ENCODE peak calls at places on chromosomes 12 and 14, in four cellular contexts. O is BJ, F is astrocyte of the cerebellum, H is lung. U is an unnamed sample.

GRCh38 chr14:76752744-76753143 is 8.5 kb upstream of the VASH1 start:
- DNase-seq in O (no peak), F (no peak), H (no peak), U (no peak)

GRCh38 chr12:124609041-124609984 is 41.9 kb upstream of the NCOR2 start:
- DNase-seq in O (no peak), F (no peak), H (peak; percentile 93), U (no peak)

GRCh38 chr14:75711796-75712211 is 50.8 kb downstream of the TTLL5 start:
- DNase-seq in O (peak; percentile 42), F (peak; percentile 87), H (peak; percentile 72), U (peak; percentile 34)

GRCh38 chr12:112839386-112839972 is 47.9 kb downstream of the RPH3A start:
- DNase-seq in O (no peak), F (peak; percentile 76), H (no peak), U (no peak)

GRCh38 chr12:113403435-113404415 is at the start of gene SDS:
- DNase-seq in O (no peak), F (peak; percentile 35), H (peak; percentile 43), U (peak; percentile 16)

GRCh38 chr12:104517880-104518279 is 61.1 kb downstream of the CHST11 start:
- DNase-seq in O (no peak), F (no peak), H (no peak), U (no peak)

GRCh38 chr14:103628221-103628683 is 759 bp upstream of the KLC1 start:
- DNase-seq in O (no peak), F (peak; percentile 32), H (peak; percentile 75), U (peak; percentile 32)

GRCh38 chr14:82855912-82856381 is 1322.3 kb upstream of the SEL1L start:
- DNase-seq in O (no peak), F (peak; percentile 89), H (no peak), U (no peak)

GRCh38 chr12:113961921-113962710 is 4.0 kb downstream of the RBM19 start:
- DNase-seq in O (no peak), F (no peak), H (no peak), U (no peak)

GRCh38 chr14:35347323-35348043 is 55.3 kb downstream of the PSMA6 start:
- DNase-seq in O (no peak), F (no peak), H (no peak), U (no peak)

GRCh38 chr12:607541-608001 is 55.7 kb downstream of the NINJ2 start:
- DNase-seq in O (no peak), F (no peak), H (peak; percentile 69), U (no peak)

GRCh38 chr12:93186621-93187020 is 191.1 kb upstream of the NUDT4 start:
- DNase-seq in O (no peak), F (no peak), H (no peak), U (no peak)

GRCh38 chr12:4107436-4107878 is 166.1 kb upstream of the CCND2 start:
- DNase-seq in O (no peak), F (no peak), H (peak; percentile 38), U (peak; percentile 8)

GRCh38 chr12:62660763-62661162 is 194.1 kb downstream of the MON2 start:
- DNase-seq in O (peak; percentile 67), F (peak; percentile 33), H (no peak), U (no peak)

GRCh38 chr12:6547987-6548386 is 7.9 kb downstream of the IFFO1 start:
- DNase-seq in O (no peak), F (no peak), H (no peak), U (peak; percentile 63)

GRCh38 chr12:3020399-3020798 is 56.8 kb upstream of the TSPAN9 start:
- DNase-seq in O (no peak), F (no peak), H (no peak), U (no peak)

GRCh38 chr12:53063708-53064612 is 14.1 kb downstream of the TNS2 start:
- DNase-seq in O (no peak), F (no peak), H (peak; percentile 29), U (no peak)

GRCh38 chr12:120724720-120725119 is 906 bp upstream of the ACADS start:
- DNase-seq in O (no peak), F (no peak), H (no peak), U (no peak)

GRCh38 chr14:44453433-44454171 is 53.5 kb downstream of the FSCB start:
- DNase-seq in O (no peak), F (no peak), H (no peak), U (no peak)

GRCh38 chr12:89064780-89065179 is 287.5 kb downstream of the DUSP6 start:
- DNase-seq in O (peak; percentile 44), F (no peak), H (no peak), U (no peak)

GRCh38 chr14:44151120-44151519 is 356.0 kb downstream of the FSCB start:
- DNase-seq in O (no peak), F (no peak), H (no peak), U (no peak)

GRCh38 chr12:54934419-54934818 is 50.1 kb downstream of the TESPA1 start:
- DNase-seq in O (no peak), F (no peak), H (no peak), U (no peak)

GRCh38 chr14:54310151-54310851 is 86.5 kb upstream of the CDKN3 start:
- DNase-seq in O (no peak), F (no peak), H (no peak), U (no peak)

GRCh38 chr14:70032447-70032846 is 153.2 kb downstream of the SMOC1 start:
- DNase-seq in O (no peak), F (no peak), H (no peak), U (no peak)

GRCh38 chr12:62291888-62292760 is 31.9 kb downstream of the USP15 start:
- DNase-seq in O (no peak), F (no peak), H (no peak), U (no peak)

GRCh38 chr12:91893476-91893875 is 252.2 kb downstream of the BTG1 start:
- DNase-seq in O (no peak), F (no peak), H (no peak), U (no peak)

GRCh38 chr14:68217891-68218290 is 398.3 kb downstream of the RAD51B start:
- DNase-seq in O (no peak), F (no peak), H (no peak), U (no peak)

GRCh38 chr14:68222154-68222553 is 402.6 kb downstream of the RAD51B start:
- DNase-seq in O (no peak), F (no peak), H (no peak), U (no peak)

GRCh38 chr14:68216957-68217356 is 397.4 kb downstream of the RAD51B start:
- DNase-seq in O (no peak), F (no peak), H (no peak), U (no peak)

GRCh38 chr14:68222726-68223125 is 403.1 kb downstream of the RAD51B start:
- DNase-seq in O (no peak), F (no peak), H (no peak), U (no peak)

GRCh38 chr14:68219407-68219806 is 399.8 kb downstream of the RAD51B start:
- DNase-seq in O (no peak), F (no peak), H (no peak), U (no peak)
- TF ChIP-seq CTCF in O (no peak), F (no peak), H (no peak), U (no peak)

GRCh38 chr12:71092290-71092689 is 65.5 kb downstream of the TSPAN8 start:
- DNase-seq in O (no peak), F (no peak), H (no peak), U (no peak)
- H3K4me3 ChIP-seq in O (no peak overlapping the region), F (no peak overlapping the region), H (no peak overlapping the region), U (no peak overlapping the region)

GRCh38 chr12:108375986-108376663 is 37.0 kb upstream of the CMKLR1 start:
- DNase-seq in O (no peak), F (no peak), H (no peak), U (no peak)

GRCh38 chr12:108369736-108370396 is 30.8 kb upstream of the CMKLR1 start:
- DNase-seq in O (no peak), F (no peak), H (no peak), U (no peak)

GRCh38 chr12:108371801-108372344 is 32.8 kb upstream of the CMKLR1 start:
- DNase-seq in O (no peak), F (peak; percentile 22), H (peak; percentile 33), U (no peak)

GRCh38 chr12:108374596-108375320 is 35.6 kb upstream of the CMKLR1 start:
- DNase-seq in O (no peak), F (no peak), H (no peak), U (no peak)

DNA sequence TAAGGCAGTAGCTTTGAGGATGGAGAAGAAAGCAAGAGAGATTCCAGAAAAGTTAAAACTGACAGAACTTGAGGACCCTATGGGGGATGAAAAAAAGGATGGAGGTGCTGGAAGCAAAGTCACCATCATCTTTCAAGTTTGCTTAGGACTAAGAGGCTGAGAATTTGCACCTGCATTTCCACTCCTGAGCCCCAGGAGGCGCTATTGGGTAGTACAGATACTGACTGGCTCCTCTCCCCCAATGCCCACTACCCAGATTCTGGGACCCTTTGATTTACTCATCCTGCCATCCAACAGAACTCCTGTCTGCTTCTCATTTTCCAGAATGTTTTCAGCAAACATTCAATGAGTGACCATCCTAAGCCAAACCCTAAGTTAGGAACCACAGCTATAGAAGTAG is 34.0 kb upstream of the CMKLR1 start:
- DNase-seq in O (no peak), F (no peak), H (no peak), U (no peak)
- TF ChIP-seq CTCF in O (peak; percentile 3), F (peak; percentile 12), H (no peak), U (no peak)

GRCh38 chr14:65237956-65238355 is 135.6 kb upstream of the MAX start:
- DNase-seq in O (no peak), F (no peak), H (no peak), U (no peak)
- H3K4me3 ChIP-seq in O (no peak overlapping the region), F (no peak overlapping the region), H (no peak overlapping the region), U (no peak overlapping the region)

GRCh38 chr12:122123051-122123760 is 44.6 kb downstream of the MLXIP start:
- DNase-seq in O (no peak), F (peak; percentile 49), H (peak; percentile 67), U (no peak)
- TF ChIP-seq CTCF in O (peak; percentile 71), F (peak; percentile 65), H (peak; percentile 73), U (peak; percentile 77)

DNA sequence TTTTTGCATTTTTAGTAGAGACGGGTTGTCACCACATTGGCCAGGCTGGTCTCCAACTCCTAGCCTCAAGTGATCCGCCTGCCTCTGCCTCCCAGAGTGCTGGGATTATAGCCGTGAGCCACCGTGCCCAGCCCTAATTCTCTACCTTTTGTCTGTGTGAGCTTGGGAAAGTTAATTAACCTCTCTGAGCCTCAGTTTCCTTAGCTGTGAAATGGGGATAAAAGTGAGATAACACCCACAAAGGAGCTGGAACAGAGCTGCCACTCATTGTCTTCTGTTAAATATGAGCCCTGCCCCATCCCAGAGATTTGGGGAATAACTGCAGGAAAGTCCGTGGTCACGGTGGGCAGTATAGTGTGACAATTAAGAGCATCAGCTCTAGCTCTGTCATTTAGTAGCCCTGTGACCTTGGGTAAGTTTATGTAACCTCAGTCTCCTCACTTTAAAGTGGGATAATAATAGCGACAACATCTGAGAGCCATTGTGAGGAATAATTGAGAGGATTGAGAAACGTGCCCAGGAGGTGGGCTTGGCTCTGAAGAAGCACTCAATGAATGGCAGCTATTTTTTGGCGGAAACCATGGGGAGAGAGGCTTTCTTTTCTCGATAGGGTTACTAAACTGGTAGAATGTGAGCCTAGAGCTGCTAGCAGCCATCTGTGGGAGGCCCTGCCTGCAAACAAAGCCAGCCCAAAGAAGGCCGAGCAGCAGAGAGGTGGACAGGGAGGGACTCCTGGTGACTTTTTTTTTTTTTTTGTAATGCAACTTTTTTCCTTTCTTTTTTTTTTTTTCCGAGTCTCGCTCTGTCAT is 60.8 kb upstream of the MED13L start:
- DNase-seq in O (no peak), F (no peak), H (no peak), U (no peak)
- H3K4me3 ChIP-seq in O (no peak overlapping the region), F (no peak overlapping the region), H (no peak overlapping the region), U (no peak overlapping the region)

DNA sequence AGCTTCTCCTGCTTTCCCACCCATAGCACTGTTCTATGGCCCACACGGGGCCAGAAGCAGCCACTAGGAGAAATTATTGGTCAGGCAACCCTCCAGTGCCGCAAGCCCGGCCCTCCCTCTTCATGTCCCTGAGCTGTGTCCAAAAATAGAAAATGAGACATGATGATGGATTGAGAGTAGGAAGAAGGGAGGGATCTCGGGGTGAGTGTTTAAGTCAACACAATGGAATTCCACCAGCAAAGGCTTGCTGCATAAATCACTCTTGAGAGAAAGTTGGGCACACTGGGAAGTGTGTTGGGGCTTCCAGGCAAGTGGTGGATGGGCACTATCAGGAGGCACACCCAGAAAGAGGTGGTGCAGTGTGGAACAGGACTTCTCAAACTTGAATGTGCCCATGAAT is 94.2 kb downstream of the LLPH start:
- DNase-seq in O (peak; percentile 85), F (peak; percentile 84), H (no peak), U (peak; percentile 49)
- TF ChIP-seq CTCF in O (no peak), F (peak; percentile 8), H (no peak), U (peak; percentile 27)